ENCODE peak calls at places on chromosome 13, in six cellular contexts. One of them, this sample, is unnamed.
A peak's percentile ranks its signal among the peaks of the same experiment; 100 is the strongest.

GRCh38 chr13:50359779-50360178 is 344.5 kb downstream of the KCNRG start:
- DNase-seq in SK-N-SH: no peak
- DNase-seq in GM23248: no peak
- DNase-seq in cardiac muscle cell: no peak
- DNase-seq in stomach: no peak
- DNase-seq in esophagus squamous epithelium: no peak
- DNase-seq in this sample: no peak

GRCh38 chr13:33280550-33280905 is 5.0 kb downstream of the STARD13 start:
- DNase-seq in SK-N-SH: no peak
- DNase-seq in GM23248: no peak
- DNase-seq in cardiac muscle cell: no peak
- DNase-seq in stomach: no peak
- DNase-seq in esophagus squamous epithelium: no peak
- DNase-seq in this sample: no peak

GRCh38 chr13:20312292-20312691 is 80.2 kb upstream of the GJB6 start:
- DNase-seq in SK-N-SH: no peak
- DNase-seq in GM23248: no peak
- DNase-seq in cardiac muscle cell: no peak
- DNase-seq in stomach: no peak
- DNase-seq in esophagus squamous epithelium: no peak
- DNase-seq in this sample: no peak

GRCh38 chr13:28750187-28751045 is 31.6 kb upstream of the SLC46A3 start:
- DNase-seq in SK-N-SH: no peak
- DNase-seq in GM23248: peak; percentile 20
- DNase-seq in cardiac muscle cell: peak; percentile 42
- DNase-seq in stomach: no peak
- DNase-seq in esophagus squamous epithelium: no peak
- DNase-seq in this sample: no peak

GRCh38 chr13:114131581-114132418 is 623 bp downstream of the RASA3 start:
- DNase-seq in SK-N-SH: peak; percentile 80
- DNase-seq in GM23248: peak; percentile 67
- DNase-seq in cardiac muscle cell: peak; percentile 58
- DNase-seq in stomach: no peak
- DNase-seq in esophagus squamous epithelium: no peak
- DNase-seq in this sample: no peak

GRCh38 chr13:106609116-106609515 is 41.2 kb upstream of the ARGLU1 start:
- DNase-seq in SK-N-SH: no peak
- DNase-seq in GM23248: no peak
- DNase-seq in cardiac muscle cell: no peak
- DNase-seq in stomach: no peak
- DNase-seq in esophagus squamous epithelium: no peak
- DNase-seq in this sample: no peak

GRCh38 chr13:97091202-97091601 is 96.9 kb upstream of the OXGR1 start:
- DNase-seq in SK-N-SH: no peak
- DNase-seq in GM23248: no peak
- DNase-seq in cardiac muscle cell: no peak
- DNase-seq in stomach: no peak
- DNase-seq in esophagus squamous epithelium: no peak
- DNase-seq in this sample: no peak

GRCh38 chr13:27174766-27175455 is 3.3 kb upstream of the USP12 start:
- DNase-seq in SK-N-SH: no peak
- DNase-seq in GM23248: peak; percentile 71
- DNase-seq in cardiac muscle cell: peak; percentile 15
- DNase-seq in stomach: no peak
- DNase-seq in esophagus squamous epithelium: no peak
- DNase-seq in this sample: no peak

GRCh38 chr13:33153421-33154381 is 131.9 kb downstream of the STARD13 start:
- DNase-seq in SK-N-SH: no peak
- DNase-seq in GM23248: peak; percentile 47
- DNase-seq in cardiac muscle cell: peak; percentile 61
- DNase-seq in stomach: no peak
- DNase-seq in esophagus squamous epithelium: no peak
- DNase-seq in this sample: no peak

GRCh38 chr13:109481046-109481445 is 305.3 kb downstream of the IRS2 start:
- DNase-seq in SK-N-SH: no peak
- DNase-seq in GM23248: peak; percentile 25
- DNase-seq in cardiac muscle cell: peak; percentile 43
- DNase-seq in stomach: no peak
- DNase-seq in esophagus squamous epithelium: no peak
- DNase-seq in this sample: no peak

GRCh38 chr13:72586519-72586918 is 140.9 kb downstream of the MZT1 start:
- DNase-seq in SK-N-SH: no peak
- DNase-seq in GM23248: no peak
- DNase-seq in cardiac muscle cell: peak; percentile 12
- DNase-seq in stomach: no peak
- DNase-seq in esophagus squamous epithelium: no peak
- DNase-seq in this sample: no peak

GRCh38 chr13:33278923-33279322 is 6.6 kb downstream of the STARD13 start:
- DNase-seq in SK-N-SH: no peak
- DNase-seq in GM23248: no peak
- DNase-seq in cardiac muscle cell: no peak
- DNase-seq in stomach: no peak
- DNase-seq in esophagus squamous epithelium: no peak
- DNase-seq in this sample: no peak

GRCh38 chr13:38819053-38819452 is 132.2 kb downstream of the FREM2 start:
- DNase-seq in SK-N-SH: no peak
- DNase-seq in GM23248: no peak
- DNase-seq in cardiac muscle cell: peak; percentile 36
- DNase-seq in stomach: peak; percentile 56
- DNase-seq in esophagus squamous epithelium: no peak
- DNase-seq in this sample: no peak

GRCh38 chr13:19713186-19713965 is 69.4 kb downstream of the PSPC1 start:
- DNase-seq in SK-N-SH: no peak
- DNase-seq in GM23248: peak; percentile 44
- DNase-seq in cardiac muscle cell: peak; percentile 72
- DNase-seq in stomach: no peak
- DNase-seq in esophagus squamous epithelium: no peak
- DNase-seq in this sample: no peak

GRCh38 chr13:45361596-45362206 is 20.7 kb upstream of the TPT1 start:
- DNase-seq in SK-N-SH: no peak
- DNase-seq in GM23248: peak; percentile 79
- DNase-seq in cardiac muscle cell: no peak
- DNase-seq in stomach: no peak
- DNase-seq in esophagus squamous epithelium: no peak
- DNase-seq in this sample: no peak

GRCh38 chr13:42747399-42747873 is 33.9 kb upstream of the FAM216B start:
- DNase-seq in SK-N-SH: no peak
- DNase-seq in GM23248: peak; percentile 97
- DNase-seq in cardiac muscle cell: peak; percentile 64
- DNase-seq in stomach: no peak
- DNase-seq in esophagus squamous epithelium: no peak
- DNase-seq in this sample: no peak

GRCh38 chr13:77477299-77477848 is 58.1 kb upstream of the SCEL start:
- DNase-seq in SK-N-SH: no peak
- DNase-seq in GM23248: peak; percentile 37
- DNase-seq in cardiac muscle cell: no peak
- DNase-seq in stomach: no peak
- DNase-seq in esophagus squamous epithelium: no peak
- DNase-seq in this sample: no peak

GRCh38 chr13:96003304-96003703 is 49.9 kb downstream of the UGGT2 start:
- DNase-seq in SK-N-SH: no peak
- DNase-seq in GM23248: peak; percentile 43
- DNase-seq in cardiac muscle cell: peak; percentile 29
- DNase-seq in stomach: no peak
- DNase-seq in esophagus squamous epithelium: no peak
- DNase-seq in this sample: no peak

GRCh38 chr13:112926003-112926402 is 43.0 kb upstream of the MCF2L start:
- DNase-seq in SK-N-SH: no peak
- DNase-seq in GM23248: no peak
- DNase-seq in cardiac muscle cell: no peak
- DNase-seq in stomach: no peak
- DNase-seq in esophagus squamous epithelium: no peak
- DNase-seq in this sample: no peak

GRCh38 chr13:68099616-68100015 is 869.5 kb upstream of the PCDH9 start:
- DNase-seq in SK-N-SH: no peak
- DNase-seq in GM23248: peak; percentile 0
- DNase-seq in cardiac muscle cell: peak; percentile 2
- DNase-seq in stomach: no peak
- DNase-seq in esophagus squamous epithelium: no peak
- DNase-seq in this sample: no peak

GRCh38 chr13:27461940-27462584 is 11.7 kb upstream of the MTIF3 start:
- DNase-seq in SK-N-SH: no peak
- DNase-seq in GM23248: peak; percentile 30
- DNase-seq in cardiac muscle cell: no peak
- DNase-seq in stomach: no peak
- DNase-seq in esophagus squamous epithelium: no peak
- DNase-seq in this sample: no peak

GRCh38 chr13:42038661-42039456 is 9.6 kb upstream of the DGKH start:
- DNase-seq in SK-N-SH: no peak
- DNase-seq in GM23248: peak; percentile 63
- DNase-seq in cardiac muscle cell: no peak
- DNase-seq in stomach: no peak
- DNase-seq in esophagus squamous epithelium: no peak
- DNase-seq in this sample: no peak

GRCh38 chr13:53020764-53021332 is 7.8 kb upstream of the OLFM4 start:
- DNase-seq in SK-N-SH: no peak
- DNase-seq in GM23248: no peak
- DNase-seq in cardiac muscle cell: no peak
- DNase-seq in stomach: no peak
- DNase-seq in esophagus squamous epithelium: no peak
- DNase-seq in this sample: no peak
- H3K4me1 ChIP-seq in SK-N-SH: no peaks in the 10 kb centered on the region
- H3K4me1 ChIP-seq in GM23248: no peaks in the 10 kb centered on the region
- H3K4me1 ChIP-seq in cardiac muscle cell: peaks cover 6% of the 10 kb centered on the region
- H3K4me1 ChIP-seq in stomach: no peaks in the 10 kb centered on the region
- H3K4me1 ChIP-seq in esophagus squamous epithelium: no peaks in the 10 kb centered on the region
- H3K4me1 ChIP-seq in this sample: no peaks in the 10 kb centered on the region

DNA sequence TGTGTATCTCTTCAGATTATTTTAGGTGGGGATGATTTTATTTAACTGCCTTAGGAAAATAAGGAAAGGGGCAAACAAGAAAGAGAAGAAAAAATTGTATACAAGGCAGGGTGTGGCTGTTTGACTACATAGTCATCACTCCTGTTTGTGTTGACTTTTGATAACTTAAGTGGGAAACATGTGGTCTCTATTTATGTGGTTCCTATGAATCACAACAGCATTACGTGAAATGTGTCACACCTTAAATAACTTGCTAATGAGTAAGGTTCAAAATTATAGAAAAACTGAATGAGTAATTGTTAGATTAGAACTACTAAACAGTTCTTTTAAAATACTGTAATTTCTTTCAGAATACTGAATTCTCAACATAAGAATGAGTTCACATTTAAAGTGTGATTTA is 69.3 kb downstream of the LMO7 start:
- DNase-seq in SK-N-SH: no peak
- DNase-seq in GM23248: peak; percentile 89
- DNase-seq in cardiac muscle cell: peak; percentile 39
- DNase-seq in stomach: no peak
- DNase-seq in esophagus squamous epithelium: no peak
- DNase-seq in this sample: no peak
- H3K4me1 ChIP-seq in SK-N-SH: no peaks in the 10 kb centered on the region
- H3K4me1 ChIP-seq in GM23248: peaks cover 39% of the 10 kb centered on the region
- H3K4me1 ChIP-seq in cardiac muscle cell: no peaks in the 10 kb centered on the region
- H3K4me1 ChIP-seq in stomach: no peaks in the 10 kb centered on the region
- H3K4me1 ChIP-seq in esophagus squamous epithelium: peaks cover 11% of the 10 kb centered on the region
- H3K4me1 ChIP-seq in this sample: no peaks in the 10 kb centered on the region

DNA sequence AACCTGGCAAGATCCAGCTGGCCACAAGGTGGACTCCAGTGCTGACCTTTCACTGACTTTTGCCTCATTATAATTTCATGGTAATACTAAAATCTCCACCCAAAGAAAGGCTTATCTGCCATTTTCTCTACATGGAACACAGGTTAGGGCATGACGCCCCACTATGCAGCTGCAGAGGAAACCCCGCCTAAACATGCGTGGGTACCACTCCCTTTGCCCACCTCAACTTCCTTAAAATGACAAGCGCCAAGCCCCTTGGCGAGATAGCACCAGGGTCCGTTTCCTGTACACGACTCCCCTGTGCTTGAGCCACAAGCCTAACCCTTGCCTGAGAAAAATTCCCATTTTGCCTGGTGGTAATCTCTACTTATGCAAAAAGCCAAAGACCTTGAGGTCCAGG is 36.0 kb upstream of the PABPC3 start:
- DNase-seq in SK-N-SH: no peak
- DNase-seq in GM23248: no peak
- DNase-seq in cardiac muscle cell: no peak
- DNase-seq in stomach: no peak
- DNase-seq in esophagus squamous epithelium: no peak
- DNase-seq in this sample: no peak
- H3K4me1 ChIP-seq in SK-N-SH: no peaks in the 10 kb centered on the region
- H3K4me1 ChIP-seq in GM23248: no peaks in the 10 kb centered on the region
- H3K4me1 ChIP-seq in cardiac muscle cell: no peaks in the 10 kb centered on the region
- H3K4me1 ChIP-seq in stomach: no peaks in the 10 kb centered on the region
- H3K4me1 ChIP-seq in esophagus squamous epithelium: no peaks in the 10 kb centered on the region
- H3K4me1 ChIP-seq in this sample: no peaks in the 10 kb centered on the region

GRCh38 chr13:110907301-110907700 is 7.6 kb downstream of the ANKRD10 start:
- DNase-seq in SK-N-SH: no peak
- DNase-seq in GM23248: no peak
- DNase-seq in cardiac muscle cell: no peak
- DNase-seq in stomach: no peak
- DNase-seq in esophagus squamous epithelium: no peak
- DNase-seq in this sample: no peak
- H3K4me1 ChIP-seq in SK-N-SH: peaks cover 17% of the 10 kb centered on the region
- H3K4me1 ChIP-seq in GM23248: peaks cover 17% of the 10 kb centered on the region
- H3K4me1 ChIP-seq in cardiac muscle cell: peaks cover 17% of the 10 kb centered on the region
- H3K4me1 ChIP-seq in stomach: peaks cover 55% of the 10 kb centered on the region
- H3K4me1 ChIP-seq in esophagus squamous epithelium: peaks cover 40% of the 10 kb centered on the region
- H3K4me1 ChIP-seq in this sample: peaks cover 17% of the 10 kb centered on the region

GRCh38 chr13:102359264-102359663 is 42.6 kb downstream of the FGF14 start:
- DNase-seq in SK-N-SH: no peak
- DNase-seq in GM23248: no peak
- DNase-seq in cardiac muscle cell: no peak
- DNase-seq in stomach: no peak
- DNase-seq in esophagus squamous epithelium: no peak
- DNase-seq in this sample: no peak

GRCh38 chr13:102355251-102355650 is 46.6 kb downstream of the FGF14 start:
- DNase-seq in SK-N-SH: no peak
- DNase-seq in GM23248: no peak
- DNase-seq in cardiac muscle cell: no peak
- DNase-seq in stomach: no peak
- DNase-seq in esophagus squamous epithelium: no peak
- DNase-seq in this sample: no peak

DNA sequence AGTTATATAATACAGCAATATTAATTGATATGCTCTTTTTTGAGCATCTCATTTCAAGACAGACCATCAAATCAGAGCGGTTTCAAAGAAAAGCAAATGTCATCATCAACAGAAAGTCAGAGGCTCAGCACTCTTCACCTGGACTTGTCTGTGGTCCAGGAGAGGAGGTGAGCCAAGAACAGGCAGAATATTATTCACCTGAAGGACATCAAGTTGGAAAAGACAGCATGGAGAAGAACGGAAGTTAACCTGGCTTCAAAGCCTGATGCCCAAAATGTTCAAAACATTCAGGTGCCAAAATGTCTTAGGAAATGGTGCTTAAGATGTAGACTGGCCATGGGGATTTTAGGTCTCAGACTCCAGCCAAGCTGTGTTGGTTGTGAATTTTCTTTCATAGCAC is 40.7 kb downstream of the FGF14 start:
- DNase-seq in SK-N-SH: no peak
- DNase-seq in GM23248: no peak
- DNase-seq in cardiac muscle cell: no peak
- DNase-seq in stomach: no peak
- DNase-seq in esophagus squamous epithelium: no peak
- DNase-seq in this sample: no peak
- H3K4me1 ChIP-seq in SK-N-SH: peaks cover 16% of the 10 kb centered on the region
- H3K4me1 ChIP-seq in GM23248: no peaks in the 10 kb centered on the region
- H3K4me1 ChIP-seq in cardiac muscle cell: no peaks in the 10 kb centered on the region
- H3K4me1 ChIP-seq in stomach: no peaks in the 10 kb centered on the region
- H3K4me1 ChIP-seq in esophagus squamous epithelium: no peaks in the 10 kb centered on the region
- H3K4me1 ChIP-seq in this sample: no peaks in the 10 kb centered on the region

GRCh38 chr13:46402178-46402577 is 15.1 kb upstream of the RUBCNL start:
- DNase-seq in SK-N-SH: no peak
- DNase-seq in GM23248: no peak
- DNase-seq in cardiac muscle cell: no peak
- DNase-seq in stomach: no peak
- DNase-seq in esophagus squamous epithelium: no peak
- DNase-seq in this sample: no peak
- H3K4me1 ChIP-seq in SK-N-SH: peaks cover 3% of the 10 kb centered on the region
- H3K4me1 ChIP-seq in GM23248: peaks cover 16% of the 10 kb centered on the region
- H3K4me1 ChIP-seq in cardiac muscle cell: no peaks in the 10 kb centered on the region
- H3K4me1 ChIP-seq in stomach: no peaks in the 10 kb centered on the region
- H3K4me1 ChIP-seq in esophagus squamous epithelium: no peaks in the 10 kb centered on the region
- H3K4me1 ChIP-seq in this sample: no peaks in the 10 kb centered on the region

This sample was measured in CD8-positive, alpha-beta T cell.